ENCODE peak calls at places on chromosomes 12 and 14, in nine cellular contexts. L is bronchial epithelial cell, C is cardiac fibroblast, K is endothelial cell of umbilical vein, N is stomach, G is fibroblast of lung, Z is left ventricle myocardium inferior, T is fibroblast of the aortic adventitia, A is astrocyte. E is an unnamed sample.

GRCh38 chr12:57095440-57095839 is 6.5 kb downstream of the NAB2 start:
- DNase-seq in L (no peak), C (no peak), K (no peak), N (no peak), G (no peak), Z (no peak), T (no peak), A (no peak), E (no peak)

GRCh38 chr12:2083561-2083960 is 30.8 kb downstream of the CACNA1C start:
- DNase-seq in L (no peak), C (no peak), K (no peak), N (no peak), G (peak; percentile 26), Z (no peak), T (no peak), A (peak; percentile 14), E (no peak)

GRCh38 chr12:111636209-111636928 is 37.3 kb upstream of the ATXN2 start:
- DNase-seq in L (no peak), C (peak; percentile 39), K (peak; percentile 55), N (peak; percentile 28), G (peak; percentile 82), Z (peak; percentile 55), T (peak; percentile 87), A (peak; percentile 76), E (peak; percentile 71)

GRCh38 chr14:102795060-102795925 is 18.0 kb downstream of the TRAF3 start:
- DNase-seq in L (peak; percentile 92), C (peak; percentile 94), K (peak; percentile 75), N (peak; percentile 66), G (peak; percentile 97), Z (peak; percentile 30), T (peak; percentile 97), A (peak; percentile 96), E (peak; percentile 93)

GRCh38 chr14:22403286-22403685 is 185.7 kb downstream of the DAD1 start:
- DNase-seq in L (no peak), C (no peak), K (no peak), N (no peak), G (peak; percentile 72), Z (no peak), T (no peak), A (peak; percentile 69), E (no peak)

GRCh38 chr14:87712386-87713113 is 280.4 kb downstream of the GALC start:
- DNase-seq in L (no peak), C (no peak), K (no peak), N (no peak), G (peak; percentile 3), Z (no peak), T (peak; percentile 14), A (peak; percentile 3), E (no peak)

GRCh38 chr12:107122452-107122958 is 29.2 kb upstream of the CRY1 start:
- DNase-seq in L (no peak), C (no peak), K (no peak), N (no peak), G (no peak), Z (no peak), T (no peak), A (no peak), E (no peak)

GRCh38 chr12:48924617-48925217 is 575 bp downstream of the FKBP11 start:
- DNase-seq in L (peak; percentile 54), C (peak; percentile 47), K (peak; percentile 78), N (peak; percentile 66), G (peak; percentile 52), Z (peak; percentile 20), T (peak; percentile 46), A (peak; percentile 32), E (peak; percentile 61)

GRCh38 chr12:27333311-27334009 is 824 bp downstream of the BMAL2 start:
- DNase-seq in L (peak; percentile 38), C (peak; percentile 21), K (peak; percentile 30), N (peak; percentile 53), G (no peak), Z (peak; percentile 23), T (peak; percentile 16), A (no peak), E (no peak)

GRCh38 chr12:70052931-70053497 is 190.2 kb upstream of the CNOT2 start:
- DNase-seq in L (peak; percentile 95), C (peak; percentile 93), K (peak; percentile 63), N (peak; percentile 42), G (peak; percentile 77), Z (no peak), T (peak; percentile 97), A (peak; percentile 75), E (peak; percentile 83)

GRCh38 chr12:3752096-3752709 is 706 bp downstream of the CRACR2A start:
- DNase-seq in L (no peak), C (peak; percentile 80), K (peak; percentile 45), N (peak; percentile 30), G (peak; percentile 11), Z (peak; percentile 61), T (peak; percentile 37), A (no peak), E (peak; percentile 34)

GRCh38 chr12:52600941-52601481 is at the start of gene KRT72:
- DNase-seq in L (no peak), C (no peak), K (no peak), N (no peak), G (no peak), Z (no peak), T (no peak), A (no peak), E (no peak)

DNA sequence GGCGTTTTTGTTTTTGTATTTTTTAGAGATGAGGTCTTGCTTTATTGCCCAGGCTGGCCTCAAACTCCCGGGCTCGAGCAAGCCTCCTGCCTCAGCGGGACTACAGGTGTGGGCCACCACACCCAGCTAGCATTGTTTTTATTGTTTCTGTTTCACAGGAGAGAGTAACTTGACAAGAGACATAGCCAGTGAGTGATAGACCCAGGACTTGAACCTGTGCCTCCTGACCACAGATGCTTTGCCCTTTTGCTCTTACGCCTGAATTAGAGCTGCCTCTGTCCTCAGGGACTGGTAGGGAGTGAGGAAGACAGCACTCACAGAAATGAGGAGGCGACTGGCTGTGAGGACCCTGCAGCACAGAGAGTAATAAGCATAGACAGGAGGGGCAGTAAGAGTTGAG is 2.3 kb downstream of the EVL start:
- DNase-seq in L (no peak), C (no peak), K (no peak), N (no peak), G (no peak), Z (no peak), T (no peak), A (no peak), E (no peak)
- H3K4me3 ChIP-seq in L (no peak overlapping the region), C (no peak overlapping the region), K (no peak overlapping the region), N (peak overlapping the region; percentile 30), G (no peak overlapping the region), Z (peak overlapping the region; percentile 8), T (no peak overlapping the region), A (no peak overlapping the region), E (no peak overlapping the region)

DNA sequence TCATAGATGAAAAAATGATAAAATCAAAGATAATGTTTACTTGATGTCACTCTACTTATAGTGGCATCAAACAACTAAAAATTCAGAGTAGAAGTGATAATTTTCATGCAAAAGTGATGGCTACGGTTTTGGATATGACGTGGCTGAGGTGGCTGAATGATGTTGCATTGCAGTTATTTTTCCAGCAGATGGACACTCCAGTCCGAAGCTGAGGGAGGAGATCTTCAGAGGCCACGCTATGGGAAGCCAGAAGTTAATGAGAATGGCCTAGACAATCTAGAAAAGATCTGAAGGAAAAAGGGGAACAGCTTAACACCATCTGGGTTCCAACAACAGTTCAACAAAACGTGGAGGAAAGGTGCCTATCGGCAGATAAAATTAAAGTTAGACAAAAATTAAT is 279.8 kb downstream of the SOX5 start:
- DNase-seq in L (no peak), C (no peak), K (no peak), N (no peak), G (no peak), Z (no peak), T (no peak), A (no peak), E (no peak)
- TF ChIP-seq CTCF in L (no peak), C (no peak), K (no peak), N (no peak), G (no peak), Z (no peak), T (no peak), A (no peak), E (no peak)

GRCh38 chr12:42468341-42468821 is 121.2 kb downstream of the PRICKLE1 start:
- DNase-seq in L (no peak), C (no peak), K (no peak), N (no peak), G (peak; percentile 62), Z (peak; percentile 35), T (peak; percentile 20), A (peak; percentile 46), E (no peak)

GRCh38 chr12:42473561-42473960 is 116.0 kb downstream of the PRICKLE1 start:
- DNase-seq in L (no peak), C (no peak), K (peak; percentile 31), N (no peak), G (no peak), Z (no peak), T (no peak), A (no peak), E (no peak)

GRCh38 chr12:42469355-42470006 is 120.1 kb downstream of the PRICKLE1 start:
- DNase-seq in L (no peak), C (no peak), K (no peak), N (no peak), G (no peak), Z (no peak), T (no peak), A (no peak), E (no peak)

GRCh38 chr12:42473130-42473529 is 116.4 kb downstream of the PRICKLE1 start:
- DNase-seq in L (peak; percentile 57), C (peak; percentile 68), K (no peak), N (no peak), G (peak; percentile 72), Z (no peak), T (peak; percentile 70), A (peak; percentile 65), E (peak; percentile 64)

DNA sequence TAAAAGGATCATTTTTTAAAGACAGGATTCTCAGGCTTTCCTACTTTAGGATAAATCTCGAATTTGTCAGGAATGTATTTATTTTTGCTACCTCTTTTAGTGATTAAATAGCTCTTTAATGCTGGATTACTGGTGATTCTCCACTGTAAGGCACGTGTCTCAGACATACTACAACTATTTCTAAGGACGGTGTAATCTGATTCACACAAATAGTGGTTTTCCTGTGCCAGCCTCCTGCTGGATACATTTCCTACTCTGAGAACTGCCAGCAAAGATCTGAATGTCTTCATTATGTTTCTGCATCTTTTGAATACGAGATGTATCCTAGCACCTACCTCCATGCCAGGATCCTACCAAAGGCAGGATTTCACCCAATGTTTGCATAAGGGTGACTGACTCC is 120.7 kb downstream of the PRICKLE1 start:
- DNase-seq in L (no peak), C (no peak), K (no peak), N (no peak), G (no peak), Z (no peak), T (no peak), A (no peak), E (no peak)
- H3K4me3 ChIP-seq in L (no peak overlapping the region), C (no peak overlapping the region), K (no peak overlapping the region), N (no peak overlapping the region), G (no peak overlapping the region), Z (no peak overlapping the region), T (no peak overlapping the region), A (no peak overlapping the region), E (no peak overlapping the region)

GRCh38 chr14:37816135-37816534 is 220.7 kb downstream of the TTC6 start:
- DNase-seq in L (no peak), C (no peak), K (no peak), N (no peak), G (no peak), Z (no peak), T (no peak), A (no peak), E (no peak)
- TF ChIP-seq CTCF in L (no peak), C (no peak), K (no peak), N (no peak), G (no peak), Z (no peak), T (no peak), A (no peak), E (no peak)